ENCODE peak calls at places on chromosomes 13 and 19, in eight cellular contexts. One of them, this sample, is unnamed.

GRCh38 chr19:11578342-11579142 is 1.1 kb upstream of the ACP5 start:
- DNase-seq in T-helper 17 cell: peak
- DNase-seq in neuronal stem cell: no peak
- DNase-seq in tibial artery: peak
- DNase-seq in stimulated activated CD8-positive, alpha-beta memory T cell treated with anti-CD3 and anti-CD28 coated beads, Interleukin-2, amount 100 ng/mL, for 1 hour: no peak
- DNase-seq in GM18507: no peak
- DNase-seq in NCI-H2107: no peak
- DNase-seq in activated T-cell treated with anti-CD3 and anti-CD28 coated beads, Interleukin-2, amount 50 U/mL, for 24 hours: peak
- DNase-seq in this sample: no peak

GRCh38 chr19:23287620-23288019 is 37.4 kb upstream of the ZNF724 start:
- DNase-seq in T-helper 17 cell: no peak
- DNase-seq in neuronal stem cell: no peak
- DNase-seq in tibial artery: no peak
- DNase-seq in stimulated activated CD8-positive, alpha-beta memory T cell treated with anti-CD3 and anti-CD28 coated beads, Interleukin-2, amount 100 ng/mL, for 1 hour: no peak
- DNase-seq in GM18507: no peak
- DNase-seq in NCI-H2107: no peak
- DNase-seq in activated T-cell treated with anti-CD3 and anti-CD28 coated beads, Interleukin-2, amount 50 U/mL, for 24 hours: no peak
- DNase-seq in this sample: no peak

GRCh38 chr19:33405491-33406461 is 32.3 kb downstream of the CEBPG start:
- DNase-seq in T-helper 17 cell: no peak
- DNase-seq in neuronal stem cell: no peak
- DNase-seq in tibial artery: peak
- DNase-seq in stimulated activated CD8-positive, alpha-beta memory T cell treated with anti-CD3 and anti-CD28 coated beads, Interleukin-2, amount 100 ng/mL, for 1 hour: no peak
- DNase-seq in GM18507: no peak
- DNase-seq in NCI-H2107: no peak
- DNase-seq in activated T-cell treated with anti-CD3 and anti-CD28 coated beads, Interleukin-2, amount 50 U/mL, for 24 hours: no peak
- DNase-seq in this sample: peak

GRCh38 chr13:31201341-31202024 is 1.7 kb downstream of the B3GLCT start:
- DNase-seq in T-helper 17 cell: no peak
- DNase-seq in neuronal stem cell: no peak
- DNase-seq in tibial artery: peak
- DNase-seq in stimulated activated CD8-positive, alpha-beta memory T cell treated with anti-CD3 and anti-CD28 coated beads, Interleukin-2, amount 100 ng/mL, for 1 hour: no peak
- DNase-seq in GM18507: no peak
- DNase-seq in NCI-H2107: no peak
- DNase-seq in activated T-cell treated with anti-CD3 and anti-CD28 coated beads, Interleukin-2, amount 50 U/mL, for 24 hours: no peak
- DNase-seq in this sample: no peak

GRCh38 chr19:12792853-12793289 is 1.6 kb downstream of the JUNB start:
- DNase-seq in T-helper 17 cell: no peak
- DNase-seq in neuronal stem cell: no peak
- DNase-seq in tibial artery: no peak
- DNase-seq in stimulated activated CD8-positive, alpha-beta memory T cell treated with anti-CD3 and anti-CD28 coated beads, Interleukin-2, amount 100 ng/mL, for 1 hour: no peak
- DNase-seq in GM18507: no peak
- DNase-seq in NCI-H2107: no peak
- DNase-seq in activated T-cell treated with anti-CD3 and anti-CD28 coated beads, Interleukin-2, amount 50 U/mL, for 24 hours: no peak
- DNase-seq in this sample: no peak

GRCh38 chr13:101453784-101454201 is 1.3 kb downstream of the ITGBL1 start:
- DNase-seq in T-helper 17 cell: no peak
- DNase-seq in neuronal stem cell: no peak
- DNase-seq in tibial artery: no peak
- DNase-seq in stimulated activated CD8-positive, alpha-beta memory T cell treated with anti-CD3 and anti-CD28 coated beads, Interleukin-2, amount 100 ng/mL, for 1 hour: no peak
- DNase-seq in GM18507: no peak
- DNase-seq in NCI-H2107: no peak
- DNase-seq in activated T-cell treated with anti-CD3 and anti-CD28 coated beads, Interleukin-2, amount 50 U/mL, for 24 hours: no peak
- DNase-seq in this sample: peak

GRCh38 chr13:33999830-34000605 is 182.1 kb downstream of the RFC3 start:
- DNase-seq in T-helper 17 cell: no peak
- DNase-seq in neuronal stem cell: no peak
- DNase-seq in tibial artery: no peak
- DNase-seq in stimulated activated CD8-positive, alpha-beta memory T cell treated with anti-CD3 and anti-CD28 coated beads, Interleukin-2, amount 100 ng/mL, for 1 hour: no peak
- DNase-seq in GM18507: no peak
- DNase-seq in NCI-H2107: no peak
- DNase-seq in activated T-cell treated with anti-CD3 and anti-CD28 coated beads, Interleukin-2, amount 50 U/mL, for 24 hours: no peak
- DNase-seq in this sample: no peak

GRCh38 chr13:31731923-31732322 is 7.4 kb upstream of the RXFP2 start:
- DNase-seq in T-helper 17 cell: no peak
- DNase-seq in neuronal stem cell: no peak
- DNase-seq in tibial artery: no peak
- DNase-seq in stimulated activated CD8-positive, alpha-beta memory T cell treated with anti-CD3 and anti-CD28 coated beads, Interleukin-2, amount 100 ng/mL, for 1 hour: no peak
- DNase-seq in GM18507: no peak
- DNase-seq in NCI-H2107: no peak
- DNase-seq in activated T-cell treated with anti-CD3 and anti-CD28 coated beads, Interleukin-2, amount 50 U/mL, for 24 hours: no peak
- DNase-seq in this sample: no peak

GRCh38 chr19:46925548-46925950 is 64.8 kb downstream of the ARHGAP35 start:
- DNase-seq in T-helper 17 cell: no peak
- DNase-seq in neuronal stem cell: no peak
- DNase-seq in tibial artery: no peak
- DNase-seq in stimulated activated CD8-positive, alpha-beta memory T cell treated with anti-CD3 and anti-CD28 coated beads, Interleukin-2, amount 100 ng/mL, for 1 hour: no peak
- DNase-seq in GM18507: no peak
- DNase-seq in NCI-H2107: no peak
- DNase-seq in activated T-cell treated with anti-CD3 and anti-CD28 coated beads, Interleukin-2, amount 50 U/mL, for 24 hours: no peak
- DNase-seq in this sample: peak

GRCh38 chr13:102286326-102286725 is 115.5 kb downstream of the FGF14 start:
- DNase-seq in T-helper 17 cell: no peak
- DNase-seq in neuronal stem cell: no peak
- DNase-seq in tibial artery: no peak
- DNase-seq in stimulated activated CD8-positive, alpha-beta memory T cell treated with anti-CD3 and anti-CD28 coated beads, Interleukin-2, amount 100 ng/mL, for 1 hour: no peak
- DNase-seq in GM18507: no peak
- DNase-seq in NCI-H2107: no peak
- DNase-seq in activated T-cell treated with anti-CD3 and anti-CD28 coated beads, Interleukin-2, amount 50 U/mL, for 24 hours: no peak
- DNase-seq in this sample: no peak

GRCh38 chr19:51735759-51736449 is 12.1 kb upstream of the HAS1 start:
- DNase-seq in T-helper 17 cell: no peak
- DNase-seq in neuronal stem cell: no peak
- DNase-seq in tibial artery: peak
- DNase-seq in stimulated activated CD8-positive, alpha-beta memory T cell treated with anti-CD3 and anti-CD28 coated beads, Interleukin-2, amount 100 ng/mL, for 1 hour: no peak
- DNase-seq in GM18507: no peak
- DNase-seq in NCI-H2107: no peak
- DNase-seq in activated T-cell treated with anti-CD3 and anti-CD28 coated beads, Interleukin-2, amount 50 U/mL, for 24 hours: no peak
- DNase-seq in this sample: no peak

GRCh38 chr13:100725472-100725871 is 50.9 kb upstream of the TMTC4 start:
- DNase-seq in T-helper 17 cell: no peak
- DNase-seq in neuronal stem cell: no peak
- DNase-seq in tibial artery: no peak
- DNase-seq in stimulated activated CD8-positive, alpha-beta memory T cell treated with anti-CD3 and anti-CD28 coated beads, Interleukin-2, amount 100 ng/mL, for 1 hour: no peak
- DNase-seq in GM18507: no peak
- DNase-seq in NCI-H2107: no peak
- DNase-seq in activated T-cell treated with anti-CD3 and anti-CD28 coated beads, Interleukin-2, amount 50 U/mL, for 24 hours: no peak
- DNase-seq in this sample: no peak

GRCh38 chr13:48251616-48252081 is 18.6 kb downstream of the ITM2B start:
- DNase-seq in T-helper 17 cell: no peak
- DNase-seq in neuronal stem cell: no peak
- DNase-seq in tibial artery: no peak
- DNase-seq in stimulated activated CD8-positive, alpha-beta memory T cell treated with anti-CD3 and anti-CD28 coated beads, Interleukin-2, amount 100 ng/mL, for 1 hour: no peak
- DNase-seq in GM18507: no peak
- DNase-seq in NCI-H2107: no peak
- DNase-seq in activated T-cell treated with anti-CD3 and anti-CD28 coated beads, Interleukin-2, amount 50 U/mL, for 24 hours: no peak
- DNase-seq in this sample: no peak

GRCh38 chr19:19540707-19541515 is 2.8 kb downstream of the CILP2 start:
- DNase-seq in T-helper 17 cell: peak
- DNase-seq in neuronal stem cell: peak
- DNase-seq in tibial artery: no peak
- DNase-seq in stimulated activated CD8-positive, alpha-beta memory T cell treated with anti-CD3 and anti-CD28 coated beads, Interleukin-2, amount 100 ng/mL, for 1 hour: peak
- DNase-seq in GM18507: peak
- DNase-seq in NCI-H2107: no peak
- DNase-seq in activated T-cell treated with anti-CD3 and anti-CD28 coated beads, Interleukin-2, amount 50 U/mL, for 24 hours: peak
- DNase-seq in this sample: peak

GRCh38 chr19:11404588-11405258 is 14.4 kb downstream of the RGL3 start:
- DNase-seq in T-helper 17 cell: no peak
- DNase-seq in neuronal stem cell: no peak
- DNase-seq in tibial artery: no peak
- DNase-seq in stimulated activated CD8-positive, alpha-beta memory T cell treated with anti-CD3 and anti-CD28 coated beads, Interleukin-2, amount 100 ng/mL, for 1 hour: no peak
- DNase-seq in GM18507: no peak
- DNase-seq in NCI-H2107: no peak
- DNase-seq in activated T-cell treated with anti-CD3 and anti-CD28 coated beads, Interleukin-2, amount 50 U/mL, for 24 hours: no peak
- DNase-seq in this sample: no peak

GRCh38 chr19:1411255-1412191 is 4.1 kb downstream of the DAZAP1 start:
- DNase-seq in T-helper 17 cell: no peak
- DNase-seq in neuronal stem cell: no peak
- DNase-seq in tibial artery: peak
- DNase-seq in stimulated activated CD8-positive, alpha-beta memory T cell treated with anti-CD3 and anti-CD28 coated beads, Interleukin-2, amount 100 ng/mL, for 1 hour: no peak
- DNase-seq in GM18507: no peak
- DNase-seq in NCI-H2107: no peak
- DNase-seq in activated T-cell treated with anti-CD3 and anti-CD28 coated beads, Interleukin-2, amount 50 U/mL, for 24 hours: no peak
- DNase-seq in this sample: no peak

GRCh38 chr19:39941615-39942507 is 7.4 kb upstream of the FCGBP start:
- DNase-seq in T-helper 17 cell: no peak
- DNase-seq in neuronal stem cell: peak
- DNase-seq in tibial artery: peak
- DNase-seq in stimulated activated CD8-positive, alpha-beta memory T cell treated with anti-CD3 and anti-CD28 coated beads, Interleukin-2, amount 100 ng/mL, for 1 hour: peak
- DNase-seq in GM18507: no peak
- DNase-seq in NCI-H2107: no peak
- DNase-seq in activated T-cell treated with anti-CD3 and anti-CD28 coated beads, Interleukin-2, amount 50 U/mL, for 24 hours: no peak
- DNase-seq in this sample: no peak

GRCh38 chr19:50233308-50233910 is 30.0 kb downstream of the MYH14 start:
- DNase-seq in T-helper 17 cell: no peak
- DNase-seq in neuronal stem cell: no peak
- DNase-seq in tibial artery: no peak
- DNase-seq in stimulated activated CD8-positive, alpha-beta memory T cell treated with anti-CD3 and anti-CD28 coated beads, Interleukin-2, amount 100 ng/mL, for 1 hour: no peak
- DNase-seq in GM18507: no peak
- DNase-seq in NCI-H2107: no peak
- DNase-seq in activated T-cell treated with anti-CD3 and anti-CD28 coated beads, Interleukin-2, amount 50 U/mL, for 24 hours: no peak
- DNase-seq in this sample: no peak

GRCh38 chr19:54010474-54010873 is 19.0 kb downstream of the CACNG6 start:
- DNase-seq in T-helper 17 cell: no peak
- DNase-seq in neuronal stem cell: no peak
- DNase-seq in tibial artery: no peak
- DNase-seq in stimulated activated CD8-positive, alpha-beta memory T cell treated with anti-CD3 and anti-CD28 coated beads, Interleukin-2, amount 100 ng/mL, for 1 hour: no peak
- DNase-seq in GM18507: no peak
- DNase-seq in NCI-H2107: no peak
- DNase-seq in activated T-cell treated with anti-CD3 and anti-CD28 coated beads, Interleukin-2, amount 50 U/mL, for 24 hours: no peak
- DNase-seq in this sample: no peak

GRCh38 chr13:65461590-65461989 is 1768.5 kb downstream of the PCDH9 start:
- DNase-seq in T-helper 17 cell: no peak
- DNase-seq in neuronal stem cell: no peak
- DNase-seq in tibial artery: no peak
- DNase-seq in stimulated activated CD8-positive, alpha-beta memory T cell treated with anti-CD3 and anti-CD28 coated beads, Interleukin-2, amount 100 ng/mL, for 1 hour: no peak
- DNase-seq in GM18507: no peak
- DNase-seq in NCI-H2107: no peak
- DNase-seq in activated T-cell treated with anti-CD3 and anti-CD28 coated beads, Interleukin-2, amount 50 U/mL, for 24 hours: no peak
- DNase-seq in this sample: no peak

GRCh38 chr19:29232315-29232852 is 19.4 kb upstream of the UQCRFS1 start:
- DNase-seq in T-helper 17 cell: no peak
- DNase-seq in neuronal stem cell: no peak
- DNase-seq in tibial artery: no peak
- DNase-seq in stimulated activated CD8-positive, alpha-beta memory T cell treated with anti-CD3 and anti-CD28 coated beads, Interleukin-2, amount 100 ng/mL, for 1 hour: no peak
- DNase-seq in GM18507: no peak
- DNase-seq in NCI-H2107: no peak
- DNase-seq in activated T-cell treated with anti-CD3 and anti-CD28 coated beads, Interleukin-2, amount 50 U/mL, for 24 hours: no peak
- DNase-seq in this sample: no peak

GRCh38 chr19:51535535-51535934 is 4.1 kb upstream of the SIGLEC6 start:
- DNase-seq in T-helper 17 cell: no peak
- DNase-seq in neuronal stem cell: no peak
- DNase-seq in tibial artery: no peak
- DNase-seq in stimulated activated CD8-positive, alpha-beta memory T cell treated with anti-CD3 and anti-CD28 coated beads, Interleukin-2, amount 100 ng/mL, for 1 hour: no peak
- DNase-seq in GM18507: no peak
- DNase-seq in NCI-H2107: no peak
- DNase-seq in activated T-cell treated with anti-CD3 and anti-CD28 coated beads, Interleukin-2, amount 50 U/mL, for 24 hours: no peak
- DNase-seq in this sample: no peak

GRCh38 chr13:93700115-93700514 is 473.5 kb downstream of the GPC6 start:
- DNase-seq in T-helper 17 cell: no peak
- DNase-seq in neuronal stem cell: no peak
- DNase-seq in tibial artery: no peak
- DNase-seq in stimulated activated CD8-positive, alpha-beta memory T cell treated with anti-CD3 and anti-CD28 coated beads, Interleukin-2, amount 100 ng/mL, for 1 hour: no peak
- DNase-seq in GM18507: no peak
- DNase-seq in NCI-H2107: no peak
- DNase-seq in activated T-cell treated with anti-CD3 and anti-CD28 coated beads, Interleukin-2, amount 50 U/mL, for 24 hours: no peak
- DNase-seq in this sample: no peak

GRCh38 chr13:49935171-49936084 is 712 bp downstream of the SPRYD7 start:
- DNase-seq in T-helper 17 cell: peak
- DNase-seq in neuronal stem cell: peak
- DNase-seq in tibial artery: peak
- DNase-seq in stimulated activated CD8-positive, alpha-beta memory T cell treated with anti-CD3 and anti-CD28 coated beads, Interleukin-2, amount 100 ng/mL, for 1 hour: peak
- DNase-seq in GM18507: no peak
- DNase-seq in NCI-H2107: no peak
- DNase-seq in activated T-cell treated with anti-CD3 and anti-CD28 coated beads, Interleukin-2, amount 50 U/mL, for 24 hours: no peak
- DNase-seq in this sample: peak

GRCh38 chr19:27674701-27675100 is 1538.2 kb downstream of the UQCRFS1 start:
- DNase-seq in T-helper 17 cell: no peak
- DNase-seq in neuronal stem cell: no peak
- DNase-seq in tibial artery: no peak
- DNase-seq in stimulated activated CD8-positive, alpha-beta memory T cell treated with anti-CD3 and anti-CD28 coated beads, Interleukin-2, amount 100 ng/mL, for 1 hour: no peak
- DNase-seq in GM18507: no peak
- DNase-seq in NCI-H2107: no peak
- DNase-seq in activated T-cell treated with anti-CD3 and anti-CD28 coated beads, Interleukin-2, amount 50 U/mL, for 24 hours: no peak
- DNase-seq in this sample: no peak

GRCh38 chr19:58491393-58491792 is 15.2 kb downstream of the ZNF446 start:
- DNase-seq in T-helper 17 cell: no peak
- DNase-seq in neuronal stem cell: no peak
- DNase-seq in tibial artery: no peak
- DNase-seq in stimulated activated CD8-positive, alpha-beta memory T cell treated with anti-CD3 and anti-CD28 coated beads, Interleukin-2, amount 100 ng/mL, for 1 hour: no peak
- DNase-seq in GM18507: no peak
- DNase-seq in NCI-H2107: no peak
- DNase-seq in activated T-cell treated with anti-CD3 and anti-CD28 coated beads, Interleukin-2, amount 50 U/mL, for 24 hours: no peak
- DNase-seq in this sample: no peak

GRCh38 chr13:49791214-49791752 is 1.2 kb downstream of the KPNA3 start:
- DNase-seq in T-helper 17 cell: no peak
- DNase-seq in neuronal stem cell: no peak
- DNase-seq in tibial artery: no peak
- DNase-seq in stimulated activated CD8-positive, alpha-beta memory T cell treated with anti-CD3 and anti-CD28 coated beads, Interleukin-2, amount 100 ng/mL, for 1 hour: no peak
- DNase-seq in GM18507: no peak
- DNase-seq in NCI-H2107: no peak
- DNase-seq in activated T-cell treated with anti-CD3 and anti-CD28 coated beads, Interleukin-2, amount 50 U/mL, for 24 hours: no peak
- DNase-seq in this sample: no peak

GRCh38 chr19:58547323-58548312 is 3.8 kb downstream of the TRIM28 start:
- DNase-seq in T-helper 17 cell: no peak
- DNase-seq in neuronal stem cell: no peak
- DNase-seq in tibial artery: no peak
- DNase-seq in stimulated activated CD8-positive, alpha-beta memory T cell treated with anti-CD3 and anti-CD28 coated beads, Interleukin-2, amount 100 ng/mL, for 1 hour: no peak
- DNase-seq in GM18507: no peak
- DNase-seq in NCI-H2107: no peak
- DNase-seq in activated T-cell treated with anti-CD3 and anti-CD28 coated beads, Interleukin-2, amount 50 U/mL, for 24 hours: no peak
- DNase-seq in this sample: no peak

GRCh38 chr13:102599451-102600012 is 2.7 kb downstream of the TPP2 start:
- DNase-seq in T-helper 17 cell: no peak
- DNase-seq in neuronal stem cell: no peak
- DNase-seq in tibial artery: no peak
- DNase-seq in stimulated activated CD8-positive, alpha-beta memory T cell treated with anti-CD3 and anti-CD28 coated beads, Interleukin-2, amount 100 ng/mL, for 1 hour: no peak
- DNase-seq in GM18507: no peak
- DNase-seq in NCI-H2107: no peak
- DNase-seq in activated T-cell treated with anti-CD3 and anti-CD28 coated beads, Interleukin-2, amount 50 U/mL, for 24 hours: no peak
- DNase-seq in this sample: no peak

GRCh38 chr13:36450534-36450933 is 18.2 kb downstream of the CCNA1 start:
- DNase-seq in T-helper 17 cell: no peak
- DNase-seq in neuronal stem cell: no peak
- DNase-seq in tibial artery: no peak
- DNase-seq in stimulated activated CD8-positive, alpha-beta memory T cell treated with anti-CD3 and anti-CD28 coated beads, Interleukin-2, amount 100 ng/mL, for 1 hour: no peak
- DNase-seq in GM18507: no peak
- DNase-seq in NCI-H2107: no peak
- DNase-seq in activated T-cell treated with anti-CD3 and anti-CD28 coated beads, Interleukin-2, amount 50 U/mL, for 24 hours: no peak
- DNase-seq in this sample: no peak

GRCh38 chr19:41753159-41753558 is 2.2 kb upstream of the CEACAM6 start:
- DNase-seq in T-helper 17 cell: peak
- DNase-seq in neuronal stem cell: peak
- DNase-seq in tibial artery: peak
- DNase-seq in stimulated activated CD8-positive, alpha-beta memory T cell treated with anti-CD3 and anti-CD28 coated beads, Interleukin-2, amount 100 ng/mL, for 1 hour: peak
- DNase-seq in GM18507: peak
- DNase-seq in NCI-H2107: peak
- DNase-seq in activated T-cell treated with anti-CD3 and anti-CD28 coated beads, Interleukin-2, amount 50 U/mL, for 24 hours: peak
- DNase-seq in this sample: no peak

GRCh38 chr19:46885411-46885810 is 24.6 kb downstream of the ARHGAP35 start:
- DNase-seq in T-helper 17 cell: no peak
- DNase-seq in neuronal stem cell: no peak
- DNase-seq in tibial artery: no peak
- DNase-seq in stimulated activated CD8-positive, alpha-beta memory T cell treated with anti-CD3 and anti-CD28 coated beads, Interleukin-2, amount 100 ng/mL, for 1 hour: no peak
- DNase-seq in GM18507: no peak
- DNase-seq in NCI-H2107: no peak
- DNase-seq in activated T-cell treated with anti-CD3 and anti-CD28 coated beads, Interleukin-2, amount 50 U/mL, for 24 hours: no peak
- DNase-seq in this sample: no peak

This sample was measured in RWPE2.